ENCODE peak calls at places on chromosomes 16 and 17, in eight cellular contexts. F is fibroblast of lung; R is effector CD8-positive, alpha-beta T cell; B is nephron progenitor cell; W is GM20000; P is AG04450; S is adrenal gland; M is WTC11. G is an unnamed sample.
A peak's percentile ranks its signal among the peaks of the same experiment; 100 is the strongest.

GRCh38 chr16:21645261-21645721 is 7.1 kb downstream of the IGSF6 start:
- DNase-seq in F (no peak), R (no peak), B (no peak), W (peak; percentile 71), P (no peak), S (no peak), M (no peak), G (peak; percentile 73)

GRCh38 chr16:85062303-85062702 is 34.7 kb downstream of the KIAA0513 start:
- DNase-seq in F (no peak), R (no peak), B (no peak), W (no peak), P (no peak), S (no peak), M (no peak), G (no peak)

GRCh38 chr17:78736526-78737079 is 45.5 kb downstream of the CYTH1 start:
- DNase-seq in F (no peak), R (peak; percentile 59), B (no peak), W (peak; percentile 48), P (no peak), S (no peak), M (peak; percentile 32), G (peak; percentile 77)

GRCh38 chr16:65889533-65889966 is 476.9 kb upstream of the CDH5 start:
- DNase-seq in F (peak; percentile 44), R (no peak), B (no peak), W (no peak), P (no peak), S (no peak), M (no peak), G (no peak)

GRCh38 chr16:79099701-79100100 is 500.8 kb downstream of the MAF start:
- DNase-seq in F (no peak), R (no peak), B (no peak), W (no peak), P (no peak), S (no peak), M (no peak), G (no peak)

GRCh38 chr16:66933776-66934137 is 445 bp downstream of the CIAO2B start:
- DNase-seq in F (no peak), R (no peak), B (no peak), W (no peak), P (no peak), S (no peak), M (no peak), G (no peak)

GRCh38 chr17:71437176-71437575 is 683.6 kb upstream of the SOX9 start:
- DNase-seq in F (peak; percentile 37), R (no peak), B (no peak), W (no peak), P (no peak), S (no peak), M (no peak), G (no peak)

GRCh38 chr17:77483128-77483598 is 342.4 kb downstream of the SEC14L1 start:
- DNase-seq in F (no peak), R (no peak), B (no peak), W (no peak), P (no peak), S (no peak), M (no peak), G (no peak)

GRCh38 chr17:77124192-77124908 is 16.4 kb upstream of the SEC14L1 start:
- DNase-seq in F (peak; percentile 85), R (no peak), B (no peak), W (no peak), P (no peak), S (no peak), M (no peak), G (no peak)

GRCh38 chr17:77497578-77497934 is 356.8 kb downstream of the SEC14L1 start:
- DNase-seq in F (no peak), R (no peak), B (no peak), W (no peak), P (no peak), S (no peak), M (no peak), G (peak; percentile 8)

GRCh38 chr17:57035971-57036481 is 49.0 kb upstream of the AKAP1 start:
- DNase-seq in F (no peak), R (no peak), B (no peak), W (no peak), P (no peak), S (no peak), M (no peak), G (no peak)

GRCh38 chr16:74083582-74083981 is 213.0 kb upstream of the PSMD7 start:
- DNase-seq in F (no peak), R (no peak), B (no peak), W (no peak), P (no peak), S (no peak), M (no peak), G (no peak)

GRCh38 chr16:88456356-88457292 is 3.5 kb downstream of the ZFPM1 start:
- DNase-seq in F (no peak), R (peak; percentile 10), B (no peak), W (no peak), P (no peak), S (no peak), M (no peak), G (no peak)

GRCh38 chr17:2207815-2208515 is 95.6 kb downstream of the SMG6 start:
- DNase-seq in F (no peak), R (no peak), B (peak; percentile 16), W (no peak), P (no peak), S (no peak), M (no peak), G (no peak)

GRCh38 chr16:89155184-89155679 is 16.3 kb upstream of the CDH15 start:
- DNase-seq in F (peak; percentile 60), R (no peak), B (no peak), W (no peak), P (peak; percentile 47), S (peak; percentile 58), M (no peak), G (no peak)

GRCh38 chr17:3008336-3009279 is 54.8 kb downstream of the OR1D5 start:
- DNase-seq in F (no peak), R (no peak), B (no peak), W (no peak), P (no peak), S (no peak), M (no peak), G (no peak)

GRCh38 chr16:85798901-85799496 is 345 bp downstream of the EMC8 start:
- DNase-seq in F (peak; percentile 44), R (peak; percentile 14), B (no peak), W (peak; percentile 68), P (no peak), S (peak; percentile 33), M (peak; percentile 25), G (peak; percentile 62)

GRCh38 chr16:30342751-30343490 is 12.2 kb downstream of the CD2BP2 start:
- DNase-seq in F (no peak), R (no peak), B (no peak), W (no peak), P (no peak), S (no peak), M (no peak), G (no peak)

GRCh38 chr16:89122322-89122831 is 28.7 kb downstream of the ACSF3 start:
- DNase-seq in F (no peak), R (peak; percentile 30), B (no peak), W (peak; percentile 87), P (no peak), S (no peak), M (peak; percentile 11), G (peak; percentile 47)

GRCh38 chr17:76366247-76366646 is 12.5 kb upstream of the PRPSAP1 start:
- DNase-seq in F (no peak), R (no peak), B (no peak), W (no peak), P (no peak), S (no peak), M (no peak), G (no peak)

GRCh38 chr16:56576585-56577299 is 11.9 kb downstream of the MT4 start:
- DNase-seq in F (peak; percentile 39), R (peak; percentile 80), B (peak; percentile 63), W (peak; percentile 86), P (peak; percentile 8), S (peak; percentile 73), M (peak; percentile 90), G (peak; percentile 66)

GRCh38 chr17:81494984-81495383 is 17.6 kb downstream of the ACTG1 start:
- DNase-seq in F (no peak), R (no peak), B (no peak), W (no peak), P (no peak), S (no peak), M (no peak), G (no peak)

GRCh38 chr16:83887564-83887963 is 11.4 kb upstream of the MLYCD start:
- DNase-seq in F (no peak), R (no peak), B (no peak), W (no peak), P (no peak), S (no peak), M (no peak), G (no peak)

GRCh38 chr17:47732399-47733046 is 513 bp upstream of the TBX21 start:
- DNase-seq in F (no peak), R (no peak), B (no peak), W (no peak), P (no peak), S (no peak), M (peak; percentile 7), G (no peak)

GRCh38 chr16:21994856-21995465 is 6.0 kb downstream of the PDZD9 start:
- DNase-seq in F (no peak), R (no peak), B (no peak), W (no peak), P (no peak), S (no peak), M (no peak), G (no peak)

GRCh38 chr16:30600929-30601328 is 9.3 kb downstream of the ZNF689 start:
- DNase-seq in F (no peak), R (no peak), B (no peak), W (no peak), P (no peak), S (no peak), M (no peak), G (no peak)

GRCh38 chr16:31868701-31869167 is 4.9 kb upstream of the ZNF267 start:
- DNase-seq in F (peak; percentile 49), R (peak; percentile 77), B (peak; percentile 83), W (peak; percentile 58), P (peak; percentile 26), S (peak; percentile 81), M (peak; percentile 76), G (no peak)

GRCh38 chr16:78676351-78676750 is 576.9 kb downstream of the WWOX start:
- DNase-seq in F (peak; percentile 59), R (no peak), B (no peak), W (no peak), P (no peak), S (no peak), M (no peak), G (no peak)

GRCh38 chr16:74862743-74863244 is 88.2 kb upstream of the FA2H start:
- DNase-seq in F (peak; percentile 25), R (no peak), B (peak; percentile 42), W (peak; percentile 80), P (no peak), S (no peak), M (no peak), G (no peak)

GRCh38 chr16:88785106-88785924 is at the start of gene PIEZO1:
- DNase-seq in F (peak; percentile 47), R (peak; percentile 77), B (peak; percentile 73), W (peak; percentile 95), P (no peak), S (peak; percentile 80), M (peak; percentile 53), G (peak; percentile 81)

GRCh38 chr16:65965632-65966031 is 400.9 kb upstream of the CDH5 start:
- DNase-seq in F (no peak), R (no peak), B (no peak), W (no peak), P (no peak), S (no peak), M (no peak), G (no peak)

GRCh38 chr17:64507418-64507766 is 615 bp downstream of the CEP95 start:
- DNase-seq in F (peak; percentile 79), R (no peak), B (peak; percentile 30), W (peak; percentile 56), P (no peak), S (no peak), M (no peak), G (no peak)

GRCh38 chr16:17155480-17155879 is 315.3 kb downstream of the XYLT1 start:
- DNase-seq in F (no peak), R (no peak), B (no peak), W (no peak), P (no peak), S (no peak), M (no peak), G (no peak)